ENCODE peak calls at places on chromosome 7, in four cellular contexts. J, G, O and K are unnamed samples.

GRCh38 chr7:127578036-127578684 is 7.2 kb downstream of the GCC1 start:
- DNase-seq in O (peak; percentile 61), G (no peak), J (no peak), K (no peak)

GRCh38 chr7:14446829-14447228 is 455.7 kb downstream of the DGKB start:
- DNase-seq in G (no peak), O (no peak), J (no peak), K (no peak)

GRCh38 chr7:50335795-50336754 is 31.6 kb downstream of the IKZF1 start:
- DNase-seq in G (no peak), O (peak; percentile 78), J (no peak), K (no peak)

GRCh38 chr7:141156446-141156845 is 82.6 kb downstream of the TMEM178B start:
- DNase-seq in O (no peak), G (no peak), J (no peak), K (no peak)

GRCh38 chr7:1843271-1843861 is 173.3 kb downstream of the ELFN1 start:
- DNase-seq in O (no peak), J (peak; percentile 34), G (no peak), K (no peak)

GRCh38 chr7:118006979-118007378 is 133.7 kb upstream of the CTTNBP2 start:
- DNase-seq in O (no peak), J (no peak), G (no peak), K (no peak)

GRCh38 chr7:36216063-36216684 is 63.1 kb downstream of the EEPD1 start:
- DNase-seq in G (no peak), O (no peak), J (no peak), K (no peak)

GRCh38 chr7:20152511-20152910 is 64.7 kb downstream of the MACC1 start:
- DNase-seq in J (no peak), O (no peak), G (no peak), K (no peak)

GRCh38 chr7:4715385-4715770 is 33.3 kb downstream of the FOXK1 start:
- DNase-seq in G (peak; percentile 77), O (no peak), J (peak; percentile 84), K (peak; percentile 94)

GRCh38 chr7:85828654-85829053 is 641.8 kb upstream of the SEMA3D start:
- DNase-seq in J (no peak), G (no peak), O (no peak), K (no peak)

GRCh38 chr7:17456541-17456940 is 158.1 kb downstream of the AHR start:
- DNase-seq in J (no peak), G (no peak), O (no peak), K (no peak)

GRCh38 chr7:73509463-73509862 is 12.6 kb downstream of the BAZ1B start:
- DNase-seq in J (peak; percentile 75), G (peak; percentile 66), O (no peak), K (no peak)

GRCh38 chr7:11006271-11006670 is 32.6 kb downstream of the PHF14 start:
- DNase-seq in O (no peak), G (no peak), J (no peak), K (no peak)

GRCh38 chr7:7136423-7136822 is 45.9 kb upstream of the C1GALT1 start:
- DNase-seq in G (no peak), J (no peak), O (no peak), K (no peak)

GRCh38 chr7:2814682-2815522 is 29.2 kb downstream of the GNA12 start:
- DNase-seq in G (no peak), J (no peak), O (no peak), K (no peak)

GRCh38 chr7:4110438-4110837 is 571.7 kb upstream of the FOXK1 start:
- DNase-seq in G (no peak), O (no peak), J (no peak), K (no peak)

GRCh38 chr7:76292206-76292573 is 10.3 kb upstream of the HSPB1 start:
- DNase-seq in G (no peak), J (no peak), O (no peak), K (no peak)

GRCh38 chr7:46838463-46838862 is 743.4 kb downstream of the TNS3 start:
- DNase-seq in O (no peak), J (no peak), G (no peak), K (no peak)

DNA sequence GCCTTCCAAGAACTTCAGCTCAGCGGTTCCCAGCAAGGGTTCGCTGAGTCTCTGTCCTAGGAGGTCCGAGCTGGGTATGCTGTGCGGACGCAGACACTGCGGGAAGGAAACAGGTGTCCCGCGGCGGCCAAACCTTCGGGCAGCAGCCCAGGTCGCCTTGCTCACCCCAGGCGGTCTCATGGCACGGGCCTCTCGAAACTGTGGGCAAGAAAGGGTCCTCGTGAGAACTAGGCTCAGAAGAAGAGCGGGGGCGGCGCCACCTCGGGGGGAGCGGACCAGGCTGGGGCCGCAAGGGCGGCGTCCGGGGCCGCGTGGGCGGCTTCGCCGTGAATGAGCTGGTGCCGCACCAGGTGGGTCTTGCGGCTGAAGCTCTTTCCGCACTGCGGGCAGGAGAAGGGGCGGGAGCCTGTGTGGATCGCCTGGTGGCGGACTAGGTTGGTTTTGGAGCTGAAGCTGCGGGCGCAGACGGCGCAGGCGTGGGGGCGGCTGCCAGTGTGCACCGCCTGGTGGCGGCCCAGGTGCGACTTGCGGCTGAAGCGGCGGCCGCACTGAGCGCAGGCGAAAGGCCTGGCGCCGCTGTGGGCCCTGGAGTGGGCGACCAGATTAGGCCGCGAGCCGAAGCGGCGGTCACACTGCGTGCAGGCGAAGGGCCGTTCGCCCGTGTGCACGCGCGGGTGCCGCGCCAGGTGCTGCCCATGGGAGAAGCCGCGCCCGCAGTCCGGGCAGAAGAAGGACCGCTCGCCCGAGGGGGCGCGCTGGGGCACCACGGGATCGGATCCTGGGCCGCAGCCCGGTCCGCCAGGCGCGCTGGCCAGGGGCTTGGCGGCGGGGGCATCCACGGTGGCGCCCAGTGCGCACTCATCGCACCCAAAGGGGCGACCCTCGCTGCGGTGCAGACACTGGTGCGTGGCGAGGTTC is 8.6 kb downstream of the ZNF467 start:
- DNase-seq in O (peak; percentile 79), J (no peak), G (no peak), K (peak; percentile 66)
- TF ChIP-seq CTCF in O (peak; percentile 18), J (no peak), G (no peak), K (no peak)

GRCh38 chr7:24907311-24907886 is 72.6 kb downstream of the OSBPL3 start:
- DNase-seq in G (no peak), J (no peak), O (no peak), K (peak; percentile 52)
- H3K4me1 ChIP-seq in G (peaks cover 5% of the 10 kb centered on the region), J (peaks cover 22% of the 10 kb centered on the region), O (peaks cover 41% of the 10 kb centered on the region), K (peaks cover 18% of the 10 kb centered on the region)

DNA sequence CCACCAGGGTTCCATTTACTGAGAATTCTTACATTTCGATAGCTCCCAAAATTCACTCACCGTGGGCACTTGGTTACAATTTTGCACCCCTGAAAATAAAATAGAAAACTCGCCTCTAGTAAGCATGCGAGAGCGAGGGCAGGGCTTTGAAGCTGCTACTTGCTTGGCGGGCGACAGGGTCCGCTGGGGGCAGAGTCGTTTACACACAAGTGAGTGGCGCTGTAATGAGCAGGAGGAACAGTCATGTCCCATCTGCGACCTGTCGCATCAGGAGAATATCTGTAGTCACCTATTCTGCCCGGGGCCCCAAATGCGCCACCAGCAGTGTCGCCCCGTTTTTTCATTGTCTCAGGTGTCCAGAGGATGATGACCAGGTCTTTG is 1.2 kb upstream of the MEOX2 start:
- DNase-seq in J (no peak), O (peak; percentile 19), G (no peak), K (peak; percentile 42)
- TF ChIP-seq CTCF in J (no peak), O (no peak), G (no peak), K (no peak)

GRCh38 chr7:100156331-100157068 is 2.0 kb downstream of the TRAPPC14 start:
- DNase-seq in G (no peak), J (no peak), O (peak; percentile 40), K (no peak)

GRCh38 chr7:100158229-100159098 is at the start of gene TRAPPC14:
- DNase-seq in O (peak; percentile 100), G (peak; percentile 94), J (peak; percentile 98), K (peak; percentile 94)

GRCh38 chr7:100155553-100156317 is 2.8 kb downstream of the TRAPPC14 start:
- DNase-seq in G (no peak), O (peak; percentile 24), J (no peak), K (no peak)

GRCh38 chr7:100157334-100158228 is 942 bp downstream of the TRAPPC14 start:
- DNase-seq in J (peak; percentile 67), G (no peak), O (peak; percentile 70), K (peak; percentile 52)

DNA sequence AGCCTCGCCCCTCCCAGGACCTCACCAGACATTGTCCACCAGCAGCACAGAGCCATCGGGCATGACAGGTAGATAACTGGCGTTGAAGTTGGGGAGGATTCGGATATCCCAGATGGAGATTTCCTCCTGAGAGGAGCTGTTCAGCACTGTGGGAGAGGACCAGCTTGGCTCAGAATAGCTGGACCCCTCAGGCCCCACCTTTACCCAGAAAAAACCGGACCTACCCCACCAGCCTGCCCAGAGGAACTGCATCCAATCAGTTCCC is 1.5 kb downstream of the TRAPPC14 start:
- DNase-seq in J (no peak), O (no peak), G (no peak), K (no peak)
- H3K4me1 ChIP-seq in J (peaks cover 51% of the 10 kb centered on the region), O (peaks cover 11% of the 10 kb centered on the region), G (no peaks in the 10 kb centered on the region), K (peaks cover 6% of the 10 kb centered on the region)

GRCh38 chr7:115709664-115710063 is 320.9 kb downstream of the TFEC start:
- DNase-seq in G (no peak), O (no peak), J (no peak), K (no peak)

GRCh38 chr7:115704884-115705283 is 325.7 kb downstream of the TFEC start:
- DNase-seq in O (no peak), J (no peak), G (no peak), K (no peak)

GRCh38 chr7:115707684-115708341 is 322.8 kb downstream of the TFEC start:
- DNase-seq in G (no peak), O (no peak), J (no peak), K (no peak)

GRCh38 chr7:115707236-115707635 is 323.3 kb downstream of the TFEC start:
- DNase-seq in J (no peak), O (no peak), G (no peak), K (peak; percentile 14)
- TF ChIP-seq CTCF in J (peak; percentile 21), O (peak; percentile 36), G (no peak), K (peak; percentile 27)

DNA sequence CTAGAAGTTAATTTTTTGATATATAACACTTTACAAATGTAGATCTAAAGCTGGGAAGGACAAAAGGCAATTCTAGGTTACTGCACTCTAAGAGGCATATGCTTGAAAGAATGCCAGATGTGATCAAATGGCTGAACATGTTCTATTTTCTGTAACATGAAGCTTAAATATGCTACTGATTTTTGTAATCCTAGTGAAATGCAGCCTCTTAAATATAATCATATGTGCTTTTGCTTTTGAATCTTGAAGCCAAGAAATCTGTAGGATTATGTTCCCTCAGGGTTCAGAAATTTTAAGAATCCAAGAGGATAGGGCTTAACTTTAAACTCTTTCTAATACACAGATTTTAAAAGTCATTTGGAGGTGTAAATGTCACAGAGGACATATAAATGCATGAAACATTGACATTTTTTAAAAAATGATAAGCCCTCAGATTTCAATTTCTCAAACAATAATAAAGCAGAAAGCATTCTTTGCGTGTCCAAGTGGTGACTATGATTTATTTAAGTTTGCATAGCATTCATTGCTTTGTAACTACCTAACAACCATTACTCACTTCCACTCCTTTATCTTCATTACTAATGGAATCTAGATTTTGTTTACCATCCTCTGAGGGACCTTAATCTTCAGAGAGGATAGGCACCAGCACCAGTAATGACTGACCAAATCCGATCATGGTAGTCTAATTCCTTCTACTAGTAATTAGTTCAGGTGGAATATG is 170.4 kb downstream of the MAGI2 start:
- DNase-seq in O (no peak), J (no peak), G (no peak), K (no peak)
- H3K4me1 ChIP-seq in O (peaks cover 32% of the 10 kb centered on the region), J (no peaks in the 10 kb centered on the region), G (no peaks in the 10 kb centered on the region), K (no peaks in the 10 kb centered on the region)

GRCh38 chr7:44796034-44796503 is 412 bp upstream of the PPIA start:
- DNase-seq in O (no peak), J (no peak), G (no peak), K (peak; percentile 53)

GRCh38 chr7:44798649-44799275 is 2.3 kb downstream of the PPIA start:
- DNase-seq in G (no peak), O (no peak), J (no peak), K (no peak)

GRCh38 chr7:44799939-44800338 is 3.5 kb downstream of the PPIA start:
- DNase-seq in J (no peak), G (no peak), O (no peak), K (no peak)

GRCh38 chr7:44796504-44797328 is at the start of gene PPIA:
- DNase-seq in G (peak; percentile 98), O (peak; percentile 100), J (peak; percentile 98), K (peak; percentile 98)

GRCh38 chr7:44797329-44798258 is 1.1 kb downstream of the PPIA start:
- DNase-seq in O (peak; percentile 86), G (peak; percentile 89), J (peak; percentile 92), K (peak; percentile 85)
- TF ChIP-seq CTCF in O (peak; percentile 59), G (no peak), J (peak; percentile 57), K (peak; percentile 53)